ENCODE peak calls at places on chromosomes 5 and 9, in five cellular contexts. One of them, this sample, is unnamed.

GRCh38 chr9:126507318-126508109 is 106.2 kb upstream of the LMX1B start:
- DNase-seq in mammary epithelial cell: no peak
- DNase-seq in NCI-H1092: no peak
- DNase-seq in colonic mucosa: no peak
- DNase-seq in HAP-1: no peak
- DNase-seq in this sample: no peak

GRCh38 chr5:36777105-36777757 is 99.3 kb upstream of the NIPBL start:
- DNase-seq in mammary epithelial cell: peak
- DNase-seq in NCI-H1092: peak
- DNase-seq in colonic mucosa: peak
- DNase-seq in HAP-1: peak
- DNase-seq in this sample: no peak

GRCh38 chr5:149938272-149938671 is 6.3 kb downstream of the PDE6A start:
- DNase-seq in mammary epithelial cell: peak
- DNase-seq in NCI-H1092: no peak
- DNase-seq in colonic mucosa: peak
- DNase-seq in HAP-1: no peak
- DNase-seq in this sample: peak

GRCh38 chr5:2739360-2740050 is 12.0 kb downstream of the IRX2 start:
- DNase-seq in mammary epithelial cell: peak
- DNase-seq in NCI-H1092: peak
- DNase-seq in colonic mucosa: no peak
- DNase-seq in HAP-1: no peak
- DNase-seq in this sample: no peak

GRCh38 chr5:17238521-17239041 is 21.1 kb downstream of the BASP1 start:
- DNase-seq in mammary epithelial cell: peak
- DNase-seq in NCI-H1092: no peak
- DNase-seq in colonic mucosa: no peak
- DNase-seq in HAP-1: no peak
- DNase-seq in this sample: no peak

GRCh38 chr5:154421868-154422267 is 23.9 kb upstream of the SAP30L start:
- DNase-seq in mammary epithelial cell: no peak
- DNase-seq in NCI-H1092: no peak
- DNase-seq in colonic mucosa: no peak
- DNase-seq in HAP-1: no peak
- DNase-seq in this sample: no peak

GRCh38 chr5:51347704-51348103 is 35.5 kb upstream of the ISL1 start:
- DNase-seq in mammary epithelial cell: no peak
- DNase-seq in NCI-H1092: no peak
- DNase-seq in colonic mucosa: no peak
- DNase-seq in HAP-1: no peak
- DNase-seq in this sample: no peak

GRCh38 chr5:92424785-92425426 is 1041.8 kb upstream of the ARRDC3 start:
- DNase-seq in mammary epithelial cell: no peak
- DNase-seq in NCI-H1092: no peak
- DNase-seq in colonic mucosa: no peak
- DNase-seq in HAP-1: no peak
- DNase-seq in this sample: no peak

GRCh38 chr5:167233507-167233906 is 1057.9 kb upstream of the WWC1 start:
- DNase-seq in mammary epithelial cell: no peak
- DNase-seq in NCI-H1092: no peak
- DNase-seq in colonic mucosa: no peak
- DNase-seq in HAP-1: no peak
- DNase-seq in this sample: no peak

This sample was measured in left colon.